ENCODE peak calls at places on chromosomes 5 and 9, in four cellular contexts. X, E, S and Y are unnamed samples. For H3K4me1, the result is how much of the 10 kb centered on the place peaks cover.

GRCh38 chr5:141100243-141100805 is at the start of gene PCDHB3:
- DNase-seq in X (no peak), E (no peak), S (peak), Y (no peak)

GRCh38 chr5:109328626-109329025 is 81.1 kb downstream of the PJA2 start:
- DNase-seq in X (no peak), E (no peak), S (peak), Y (no peak)

GRCh38 chr5:76175821-76176403 is 92.7 kb downstream of the SV2C start:
- DNase-seq in X (no peak), E (no peak), S (peak), Y (no peak)

GRCh38 chr9:136671646-136672430 is 9.1 kb downstream of the EGFL7 start:
- DNase-seq in X (peak), E (peak), S (peak), Y (peak)

GRCh38 chr5:89759824-89760223 is 649.7 kb downstream of the CETN3 start:
- DNase-seq in X (no peak), E (peak), S (no peak), Y (no peak)

GRCh38 chr5:35218981-35219380 is 11.3 kb downstream of the PRLR start:
- DNase-seq in X (no peak), E (no peak), S (no peak), Y (no peak)

GRCh38 chr5:133341296-133341695 is 271.0 kb downstream of the FSTL4 start:
- DNase-seq in X (peak), E (no peak), S (no peak), Y (no peak)

GRCh38 chr9:135887585-135888050 is 19.7 kb downstream of the CAMSAP1 start:
- DNase-seq in X (no peak), E (no peak), S (peak), Y (no peak)

GRCh38 chr9:132008871-132009812 is 70.5 kb downstream of the MED27 start:
- DNase-seq in X (no peak), E (no peak), S (no peak), Y (no peak)

GRCh38 chr9:134435527-134436355 is 109.5 kb downstream of the RXRA start:
- DNase-seq in X (no peak), E (no peak), S (no peak), Y (no peak)

GRCh38 chr5:16975950-16976624 is 40.0 kb upstream of the MYO10 start:
- DNase-seq in X (no peak), E (no peak), S (no peak), Y (no peak)

GRCh38 chr9:32879335-32879734 is 96.0 kb downstream of the TMEM215 start:
- DNase-seq in X (no peak), E (no peak), S (peak), Y (no peak)

GRCh38 chr5:32326216-32326772 is 13.6 kb upstream of the MTMR12 start:
- DNase-seq in X (no peak), E (no peak), S (no peak), Y (no peak)

GRCh38 chr9:4725706-4726442 is 15.1 kb downstream of the AK3 start:
- DNase-seq in X (no peak), E (no peak), S (no peak), Y (no peak)

GRCh38 chr5:176739461-176740051 is 70.8 kb upstream of the UNC5A start:
- DNase-seq in X (no peak), E (no peak), S (peak), Y (no peak)

GRCh38 chr5:76403713-76403962 is 553 bp downstream of the IQGAP2 start:
- DNase-seq in X (peak), E (no peak), S (no peak), Y (no peak)

GRCh38 chr9:111969061-111969460 is 72.4 kb downstream of the UGCG start:
- DNase-seq in X (no peak), E (no peak), S (no peak), Y (peak)

GRCh38 chr9:89463986-89464901 is 33.7 kb downstream of the SEMA4D start:
- DNase-seq in X (peak), E (no peak), S (no peak), Y (no peak)

GRCh38 chr9:10226996-10227395 is 385.8 kb downstream of the PTPRD start:
- DNase-seq in X (no peak), E (no peak), S (no peak), Y (no peak)

GRCh38 chr9:132424857-132425702 is 15.1 kb downstream of the CFAP77 start:
- DNase-seq in X (no peak), E (no peak), S (peak), Y (no peak)

GRCh38 chr5:126594077-126594476 is 942 bp downstream of the ALDH7A1 start:
- DNase-seq in X (no peak), E (peak), S (peak), Y (peak)

GRCh38 chr5:11642398-11642797 is 261.8 kb downstream of the CTNND2 start:
- DNase-seq in X (no peak), E (no peak), S (no peak), Y (no peak)

GRCh38 chr9:38288502-38288901 is 104.0 kb upstream of the ALDH1B1 start:
- DNase-seq in X (no peak), E (no peak), S (no peak), Y (no peak)

GRCh38 chr5:137300411-137301240 is 198.5 kb downstream of the SPOCK1 start:
- DNase-seq in X (no peak), E (no peak), S (no peak), Y (no peak)

GRCh38 chr5:142958933-142959682 is 188.9 kb downstream of the ARHGAP26 start:
- DNase-seq in X (no peak), E (no peak), S (no peak), Y (no peak)

GRCh38 chr5:58944221-58944620 is 361.3 kb downstream of the RAB3C start:
- DNase-seq in X (no peak), E (no peak), S (no peak), Y (no peak)

GRCh38 chr5:71865202-71865601 is 146.1 kb downstream of the CARTPT start:
- DNase-seq in X (no peak), E (peak), S (no peak), Y (no peak)

GRCh38 chr9:133775951-133776905 is 38.1 kb upstream of the SARDH start:
- DNase-seq in X (peak), E (no peak), S (no peak), Y (no peak)

GRCh38 chr9:108761530-108762347 is 94.0 kb downstream of the ACTL7B start:
- DNase-seq in X (peak), E (peak), S (peak), Y (peak)

GRCh38 chr5:135565691-135566421 is 12.9 kb downstream of the CXCL14 start:
- DNase-seq in X (peak), E (peak), S (peak), Y (peak)

GRCh38 chr5:175321927-175322532 is 122.0 kb downstream of the DRD1 start:
- DNase-seq in X (no peak), E (peak), S (peak), Y (peak)

GRCh38 chr5:142845402-142845901 is 75.3 kb downstream of the ARHGAP26 start:
- DNase-seq in X (no peak), E (no peak), S (peak), Y (no peak)

GRCh38 chr5:38556599-38557308 is at the start of gene LIFR:
- DNase-seq in X (peak), E (peak), S (peak), Y (peak)

GRCh38 chr5:35651002-35651756 is 33.5 kb downstream of the SPEF2 start:
- DNase-seq in X (no peak), E (peak), S (peak), Y (peak)

GRCh38 chr9:14520341-14520740 is 172.9 kb downstream of the ZDHHC21 start:
- DNase-seq in X (no peak), E (no peak), S (no peak), Y (no peak)

GRCh38 chr9:133708123-133708769 is 29.9 kb downstream of the SARDH start:
- DNase-seq in X (no peak), E (no peak), S (no peak), Y (no peak)

GRCh38 chr9:131402073-131402472 is 8.2 kb downstream of the PRRC2B start:
- DNase-seq in X (no peak), E (no peak), S (no peak), Y (no peak)

GRCh38 chr5:103561670-103562069 is 919 bp downstream of the NUDT12 start:
- DNase-seq in X (no peak), E (no peak), S (no peak), Y (no peak)

GRCh38 chr5:172683264-172683663 is 42.2 kb downstream of the NEURL1B start:
- DNase-seq in X (no peak), E (no peak), S (peak), Y (no peak)

GRCh38 chr5:172685036-172685435 is 44.0 kb downstream of the NEURL1B start:
- DNase-seq in X (no peak), E (no peak), S (no peak), Y (no peak)

GRCh38 chr5:172686111-172686510 is 45.0 kb downstream of the NEURL1B start:
- DNase-seq in X (no peak), E (no peak), S (no peak), Y (no peak)

GRCh38 chr5:172681421-172681820 is 40.4 kb downstream of the NEURL1B start:
- DNase-seq in X (no peak), E (no peak), S (no peak), Y (no peak)

GRCh38 chr5:172683696-172684464 is 42.8 kb downstream of the NEURL1B start:
- DNase-seq in X (no peak), E (peak), S (peak), Y (no peak)
- H3K4me1 ChIP-seq in X (under half), E (under half), S (under half), Y (under half)

GRCh38 chr5:150509992-150510391 is 2.1 kb downstream of the NDST1 start:
- DNase-seq in X (no peak), E (no peak), S (no peak), Y (no peak)
- H3K4me1 ChIP-seq in X (under half), E (half or more), S (under half), Y (half or more)

GRCh38 chr5:1503301-1504243 is 20.2 kb downstream of the LPCAT1 start:
- DNase-seq in X (no peak), E (no peak), S (no peak), Y (peak)

GRCh38 chr5:1501372-1502045 is 22.3 kb downstream of the LPCAT1 start:
- DNase-seq in X (no peak), E (no peak), S (no peak), Y (no peak)

GRCh38 chr5:1502737-1503120 is 21.0 kb downstream of the LPCAT1 start:
- DNase-seq in X (no peak), E (no peak), S (no peak), Y (peak)

GRCh38 chr5:1500411-1501091 is 23.2 kb downstream of the LPCAT1 start:
- DNase-seq in X (no peak), E (no peak), S (no peak), Y (no peak)

GRCh38 chr5:1502046-1502736 is 21.6 kb downstream of the LPCAT1 start:
- DNase-seq in X (no peak), E (no peak), S (peak), Y (peak)
- H3K4me1 ChIP-seq in X (under half), E (under half), S (under half), Y (under half)

GRCh38 chr9:120698766-120699165 is 15.5 kb downstream of the MEGF9 start:
- DNase-seq in X (no peak), E (no peak), S (no peak), Y (no peak)
- H3K4me1 ChIP-seq in X (under half), E (under half), S (under half), Y (under half)